ENCODE peak calls at places on chromosomes 12 and 14, in nine cellular contexts. B, E, G, F, T, Y, Z, X and V are unnamed samples.

GRCh38 chr12:130916251-130916911 is 37.3 kb upstream of the ADGRD1 start:
- DNase-seq in X (peak), T (no peak), E (peak), F (peak), B (peak), Z (no peak), Y (no peak), G (peak), V (peak)

GRCh38 chr14:60760209-60760608 is 25.6 kb downstream of the MNAT1 start:
- DNase-seq in Y (no peak), Z (no peak), E (no peak), X (no peak), T (no peak), B (no peak), G (no peak), F (no peak), V (no peak)

GRCh38 chr14:53180272-53181221 is 27.4 kb upstream of the DDHD1 start:
- DNase-seq in T (peak), Z (no peak), Y (peak), E (no peak), G (no peak), F (no peak), X (peak), B (no peak), V (no peak)

GRCh38 chr12:93127582-93128331 is 198.7 kb upstream of the EEA1 start:
- DNase-seq in E (peak), F (no peak), G (no peak), X (peak), B (no peak), Z (no peak), T (no peak), Y (no peak), V (no peak)

GRCh38 chr12:44774815-44775411 is 101.2 kb downstream of the NELL2 start:
- DNase-seq in F (peak), E (peak), X (peak), B (peak), T (peak), Z (peak), Y (peak), G (no peak), V (no peak)

GRCh38 chr12:20950248-20950647 is 139.7 kb downstream of the SLCO1B3 start:
- DNase-seq in T (no peak), F (peak), B (peak), G (no peak), E (no peak), Z (no peak), Y (no peak), X (peak), V (no peak)

GRCh38 chr14:97366400-97366799 is 569.2 kb downstream of the VRK1 start:
- DNase-seq in B (no peak), T (no peak), Z (no peak), E (no peak), F (no peak), X (no peak), G (no peak), Y (no peak), V (no peak)

GRCh38 chr14:24943024-24943423 is 106.9 kb downstream of the STXBP6 start:
- DNase-seq in Y (no peak), T (no peak), G (no peak), X (no peak), E (no peak), B (peak), Z (no peak), F (no peak), V (no peak)

GRCh38 chr12:121162384-121162783 is 29.7 kb downstream of the P2RX7 start:
- DNase-seq in X (no peak), G (no peak), T (no peak), E (no peak), B (no peak), F (no peak), Z (no peak), Y (no peak), V (no peak)

GRCh38 chr12:8034802-8035201 is 2.3 kb downstream of the FOXJ2 start:
- DNase-seq in B (no peak), X (peak), Y (no peak), E (no peak), F (no peak), T (no peak), G (no peak), Z (no peak), V (no peak)

GRCh38 chr12:110689601-110690430 is 901 bp upstream of the HVCN1 start:
- DNase-seq in T (peak), F (peak), E (peak), X (peak), Z (peak), Y (peak), B (peak), G (no peak), V (peak)

GRCh38 chr14:89616425-89617141 is 199.6 kb upstream of the FOXN3 start:
- DNase-seq in Z (no peak), B (peak), G (no peak), T (no peak), E (no peak), F (no peak), X (no peak), Y (peak), V (no peak)

GRCh38 chr14:37597538-37598084 is 2.2 kb downstream of the TTC6 start:
- DNase-seq in X (no peak), Y (no peak), T (no peak), E (peak), B (no peak), Z (no peak), F (no peak), G (no peak), V (no peak)

GRCh38 chr14:81211844-81212243 is 8.9 kb downstream of the GTF2A1 start:
- DNase-seq in Z (peak), X (peak), F (peak), G (no peak), B (no peak), T (no peak), Y (peak), E (no peak), V (peak)

GRCh38 chr12:133038310-133038709 is 1.0 kb downstream of the ZNF84 start:
- DNase-seq in B (no peak), G (no peak), T (no peak), E (no peak), F (no peak), X (no peak), Y (no peak), Z (no peak), V (no peak)

GRCh38 chr14:75428230-75429104 is 645 bp downstream of the JDP2 start:
- DNase-seq in T (peak), F (no peak), X (peak), Z (no peak), Y (no peak), G (no peak), B (peak), E (peak), V (no peak)

GRCh38 chr14:50095895-50096294 is 20.5 kb downstream of the VCPKMT start:
- DNase-seq in E (no peak), B (no peak), T (no peak), F (no peak), G (no peak), X (peak), Y (no peak), Z (no peak), V (no peak)

GRCh38 chr14:100696590-100696989 is 30.1 kb upstream of the DLK1 start:
- DNase-seq in G (no peak), T (no peak), B (no peak), X (no peak), Y (no peak), E (no peak), F (no peak), Z (no peak), V (no peak)

GRCh38 chr14:90698379-90698869 is 117.8 kb downstream of the TTC7B start:
- DNase-seq in B (peak), Z (no peak), E (peak), G (no peak), X (no peak), Y (no peak), T (no peak), F (peak), V (peak)

GRCh38 chr12:120767071-120768024 is 41.7 kb downstream of the ACADS start:
- DNase-seq in E (no peak), Y (no peak), G (no peak), B (no peak), X (no peak), F (no peak), Z (no peak), T (no peak), V (no peak)

GRCh38 chr12:132562489-132563045 is 47.8 kb downstream of the LRCOL1 start:
- DNase-seq in E (no peak), F (no peak), B (no peak), X (no peak), Z (no peak), Y (no peak), T (no peak), G (no peak), V (no peak)

GRCh38 chr14:100557658-100558057 is 29.6 kb downstream of the BEGAIN start:
- DNase-seq in G (no peak), Y (no peak), X (no peak), B (no peak), Z (no peak), T (no peak), E (no peak), F (no peak), V (no peak)

GRCh38 chr14:104048758-104049496 is 36.6 kb upstream of the ASPG start:
- DNase-seq in Y (no peak), X (no peak), E (no peak), G (no peak), Z (no peak), F (no peak), T (no peak), B (peak), V (no peak)

GRCh38 chr14:100146548-100147091 is 12.8 kb downstream of the DEGS2 start:
- DNase-seq in F (no peak), B (no peak), E (peak), X (no peak), Z (peak), G (no peak), T (peak), Y (no peak), V (no peak)

GRCh38 chr14:75249251-75249957 is 29.2 kb upstream of the FOS start:
- DNase-seq in T (peak), Y (peak), F (no peak), X (peak), Z (peak), G (no peak), B (no peak), E (peak), V (no peak)

GRCh38 chr12:69334138-69334537 is 14.0 kb upstream of the LYZ start:
- DNase-seq in E (no peak), F (no peak), B (no peak), X (no peak), Z (no peak), Y (no peak), G (no peak), T (no peak), V (no peak)

GRCh38 chr12:27333311-27334009 is 824 bp downstream of the BMAL2 start:
- DNase-seq in T (no peak), X (peak), G (no peak), B (peak), Y (peak), Z (peak), E (peak), F (peak), V (peak)

GRCh38 chr12:25705256-25705655 is 152.2 kb upstream of the LMNTD1 start:
- DNase-seq in G (no peak), T (no peak), B (no peak), X (peak), F (no peak), Y (no peak), E (no peak), Z (no peak), V (no peak)

GRCh38 chr12:114562654-114563053 is 121.3 kb downstream of the TBX3 start:
- DNase-seq in E (no peak), T (no peak), B (no peak), G (no peak), Y (no peak), X (no peak), Z (no peak), F (no peak), V (no peak)

GRCh38 chr14:54797986-54798385 is 104.6 kb downstream of the GCH1 start:
- DNase-seq in B (no peak), Z (no peak), T (no peak), X (no peak), G (no peak), Y (no peak), F (no peak), E (no peak), V (no peak)

GRCh38 chr14:75531660-75532317 is 9.5 kb downstream of the BATF start:
- DNase-seq in Y (no peak), F (no peak), E (no peak), Z (no peak), B (no peak), T (no peak), G (no peak), X (no peak), V (no peak)

GRCh38 chr14:54854181-54854580 is 48.4 kb downstream of the GCH1 start:
- DNase-seq in X (no peak), B (no peak), E (no peak), G (no peak), F (no peak), Z (no peak), Y (no peak), T (no peak), V (no peak)

GRCh38 chr12:117030187-117030896 is 68.9 kb downstream of the TESC start:
- DNase-seq in Z (no peak), B (no peak), G (no peak), T (no peak), E (no peak), Y (no peak), F (no peak), X (no peak), V (no peak)

GRCh38 chr12:4116251-4117111 is 157.1 kb upstream of the CCND2 start:
- DNase-seq in B (peak), G (no peak), Y (no peak), Z (no peak), E (peak), T (no peak), X (no peak), F (no peak), V (no peak)

GRCh38 chr12:27751386-27752047 is 28.5 kb upstream of the KLHL42 start:
- DNase-seq in G (no peak), E (peak), T (no peak), X (no peak), B (no peak), Y (no peak), Z (no peak), F (no peak), V (no peak)

GRCh38 chr12:76277480-76277879 is 70.7 kb downstream of the BBS10 start:
- DNase-seq in Y (no peak), G (no peak), T (no peak), E (no peak), Z (no peak), B (peak), X (no peak), F (no peak), V (no peak)

GRCh38 chr14:54300881-54301280 is 95.9 kb upstream of the CDKN3 start:
- DNase-seq in Y (no peak), E (peak), G (no peak), B (no peak), T (no peak), X (no peak), F (no peak), Z (no peak), V (no peak)

GRCh38 chr12:118102070-118102469 is 1.7 kb downstream of the VSIG10 start:
- DNase-seq in X (no peak), E (peak), B (no peak), Y (no peak), Z (no peak), T (no peak), F (no peak), G (no peak), V (no peak)

GRCh38 chr14:91354221-91354916 is 63.3 kb downstream of the CCDC88C start:
- DNase-seq in Z (no peak), B (peak), E (no peak), T (peak), X (no peak), G (no peak), Y (no peak), F (no peak), V (no peak)

GRCh38 chr14:89674906-89675305 is 257.9 kb upstream of the FOXN3 start:
- DNase-seq in G (no peak), E (no peak), B (peak), X (no peak), T (no peak), Z (no peak), Y (no peak), F (no peak), V (no peak)